ENCODE peak calls at places on chromosomes 3 and 15, in five cellular contexts. B is transverse colon, N is stomach, M is sigmoid colon, H is breast epithelium. I is an unnamed sample.

GRCh38 chr3:71658131-71658530 is 67.1 kb downstream of the EIF4E3 start:
- DNase-seq in N (peak), B (peak), H (peak), M (peak), I (no peak)

GRCh38 chr15:89370120-89371077 is 35.8 kb upstream of the POLG start:
- DNase-seq in B (no peak), N (no peak), M (no peak), H (no peak), I (no peak)

GRCh38 chr3:16060358-16060852 is 114.1 kb upstream of the GALNT15 start:
- DNase-seq in B (peak), H (no peak), M (peak), N (no peak), I (no peak)

GRCh38 chr3:27076815-27077630 is 292.2 kb downstream of the NEK10 start:
- DNase-seq in H (no peak), N (no peak), M (no peak), B (no peak), I (no peak)

GRCh38 chr3:31029756-31030155 is 135.3 kb upstream of the GADL1 start:
- DNase-seq in M (no peak), N (no peak), H (no peak), B (no peak), I (no peak)

GRCh38 chr15:71079208-71080044 is 35.8 kb upstream of the THSD4 start:
- DNase-seq in B (peak), H (no peak), N (peak), M (no peak), I (no peak)

GRCh38 chr3:62144482-62144881 is 228.9 kb downstream of the FEZF2 start:
- DNase-seq in B (no peak), M (no peak), N (no peak), H (no peak), I (no peak)

GRCh38 chr3:123880998-123881561 is 3.1 kb downstream of the MYLK start:
- DNase-seq in B (no peak), M (no peak), N (no peak), H (no peak), I (no peak)

GRCh38 chr3:141792495-141792894 is 29.3 kb downstream of the GRK7 start:
- DNase-seq in B (no peak), N (no peak), H (no peak), M (no peak), I (no peak)

GRCh38 chr3:112519424-112520001 is 20.2 kb upstream of the BTLA start:
- DNase-seq in H (no peak), B (peak), N (no peak), M (no peak), I (no peak)

GRCh38 chr3:46895761-46896160 is 18.2 kb downstream of the PTH1R start:
- DNase-seq in M (no peak), B (no peak), H (no peak), N (no peak), I (no peak)

GRCh38 chr3:127888564-127889107 is 26.4 kb upstream of the KBTBD12 start:
- DNase-seq in M (no peak), H (no peak), N (no peak), B (no peak), I (no peak)

GRCh38 chr3:39401983-39402382 is 4.5 kb upstream of the RPSA start:
- DNase-seq in M (no peak), B (no peak), H (no peak), N (no peak), I (no peak)

GRCh38 chr15:87579537-87579936 is 677.0 kb downstream of the NTRK3 start:
- DNase-seq in M (no peak), B (no peak), N (no peak), H (no peak), I (no peak)

GRCh38 chr3:158936530-158937113 is 134.8 kb downstream of the MFSD1 start:
- DNase-seq in N (no peak), M (no peak), B (no peak), H (no peak), I (peak)

GRCh38 chr3:64084640-64085039 is 61.3 kb upstream of the PSMD6 start:
- DNase-seq in M (no peak), B (no peak), N (no peak), H (no peak), I (no peak)

GRCh38 chr3:14869877-14870563 is 51.3 kb downstream of the FGD5 start:
- DNase-seq in B (no peak), N (no peak), H (no peak), M (peak), I (no peak)

GRCh38 chr3:155007729-155008128 is 72.4 kb upstream of the MME start:
- DNase-seq in B (no peak), H (no peak), M (no peak), N (no peak), I (no peak)

GRCh38 chr3:188937389-188937788 is 234.4 kb upstream of the TPRG1 start:
- DNase-seq in N (no peak), M (no peak), H (no peak), B (no peak), I (no peak)

GRCh38 chr15:65869954-65870871 is 922 bp downstream of the RAB11A start:
- DNase-seq in M (peak), N (peak), H (peak), B (peak), I (peak)
- TF ChIP-seq POLR2A in M (peak), N (peak), H (no peak), B (peak), I (no peak)

DNA sequence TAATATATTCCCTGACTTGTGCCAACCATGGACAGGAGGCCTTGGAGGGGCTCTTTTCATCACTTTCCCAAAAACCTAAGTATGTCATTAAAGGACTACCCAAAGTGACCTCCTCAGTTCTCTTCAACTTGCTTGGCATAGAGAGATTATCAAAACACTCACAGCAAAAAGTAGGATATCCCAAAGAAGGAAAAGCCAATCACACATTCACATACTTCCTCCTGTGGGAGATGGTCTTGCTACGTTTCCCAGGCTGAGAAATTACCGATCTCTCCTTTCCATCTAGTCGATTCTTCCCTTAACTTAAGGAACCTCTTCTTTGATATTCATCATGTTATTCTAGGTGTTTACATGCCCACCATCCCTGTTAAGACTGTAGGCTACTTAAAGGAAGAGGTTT is 9.1 kb downstream of the DPPA4 start:
- DNase-seq in B (no peak), N (no peak), H (no peak), M (no peak), I (no peak)
- H3K4me3 ChIP-seq in B (no peak), N (no peak), H (no peak), M (no peak), I (no peak)

GRCh38 chr3:109921509-109921908 is 584.2 kb upstream of the DPPA4 start:
- DNase-seq in N (no peak), H (no peak), M (no peak), B (no peak), I (no peak)
- TF ChIP-seq POLR2AphosphoS5 in N (no peak), H (no peak), M (no peak), B (no peak), I (no peak)

GRCh38 chr3:133824961-133825485 is 19.4 kb downstream of the SRPRB start:
- DNase-seq in M (no peak), B (no peak), H (no peak), N (no peak), I (no peak)

GRCh38 chr3:133825969-133826727 is 20.5 kb downstream of the SRPRB start:
- DNase-seq in M (no peak), N (no peak), H (no peak), B (no peak), I (no peak)

GRCh38 chr3:133820129-133820528 is 14.5 kb downstream of the SRPRB start:
- DNase-seq in N (no peak), B (no peak), H (no peak), M (no peak), I (no peak)

GRCh38 chr3:133820889-133821675 is 15.5 kb downstream of the SRPRB start:
- DNase-seq in M (no peak), H (no peak), B (no peak), N (no peak), I (no peak)

GRCh38 chr3:133821767-133822638 is 16.4 kb downstream of the SRPRB start:
- DNase-seq in H (no peak), M (no peak), B (peak), N (peak), I (peak)
- TF ChIP-seq POLR2A in H (no peak), M (no peak), B (no peak), N (no peak), I (no peak)

GRCh38 chr15:92629276-92629974 is 26.1 kb downstream of the FAM174B start:
- DNase-seq in H (peak), B (no peak), N (peak), M (no peak), I (no peak)
- H3K4me3 ChIP-seq in H (no peak), B (no peak), N (no peak), M (no peak), I (no peak)

GRCh38 chr3:126290325-126290724 is 66.9 kb downstream of the KLF15 start:
- DNase-seq in M (peak), B (no peak), N (no peak), H (no peak), I (no peak)

GRCh38 chr3:126285369-126285768 is 71.8 kb downstream of the KLF15 start:
- DNase-seq in M (no peak), H (no peak), N (no peak), B (no peak), I (no peak)

GRCh38 chr3:126287171-126287535 is 70.1 kb downstream of the KLF15 start:
- DNase-seq in H (no peak), M (no peak), B (no peak), N (no peak), I (no peak)

GRCh38 chr3:126288314-126288713 is 68.9 kb downstream of the KLF15 start:
- DNase-seq in M (peak), B (peak), H (no peak), N (peak), I (no peak)

GRCh38 chr3:126287536-126288181 is 69.5 kb downstream of the KLF15 start:
- DNase-seq in H (no peak), N (peak), M (peak), B (peak), I (peak)
- TF ChIP-seq POLR2AphosphoS5 in H (no peak), N (no peak), M (peak), B (no peak), I (no peak)

GRCh38 chr3:175837962-175838361 is 978.8 kb downstream of the NAALADL2 start:
- DNase-seq in N (no peak), H (no peak), B (no peak), M (no peak), I (no peak)
- TF ChIP-seq POLR2A in N (no peak), H (no peak), B (no peak), M (no peak), I (no peak)

I was measured in upper lobe of left lung.